ENCODE peak calls at places on chromosomes 16 and 17, in four cellular contexts. K, R, M and D are unnamed samples.

GRCh38 chr16:87806246-87806607 is 40.4 kb upstream of the KLHDC4 start:
- DNase-seq in K (no peak), R (no peak), M (no peak), D (no peak)

GRCh38 chr16:9787717-9788116 is 394.5 kb downstream of the GRIN2A start:
- DNase-seq in K (no peak), R (no peak), M (no peak), D (no peak)

GRCh38 chr16:56226840-56227525 is 35.7 kb downstream of the GNAO1 start:
- DNase-seq in K (no peak), R (no peak), M (no peak), D (no peak)

GRCh38 chr16:23186171-23186570 is 3.6 kb downstream of the SCNN1G start:
- DNase-seq in K (no peak), R (no peak), M (no peak), D (no peak)

GRCh38 chr17:47884905-47885735 is 10.9 kb upstream of the SP2 start:
- DNase-seq in K (no peak), R (no peak), M (peak), D (no peak)

GRCh38 chr17:1029196-1029911 is 32.4 kb downstream of the TIMM22 start:
- DNase-seq in K (no peak), R (no peak), M (no peak), D (peak)

GRCh38 chr17:73155410-73156165 is 9.2 kb upstream of the SSTR2 start:
- DNase-seq in K (no peak), R (no peak), M (no peak), D (no peak)

GRCh38 chr17:52150935-52151334 is 7.6 kb downstream of the CA10 start:
- DNase-seq in K (no peak), R (no peak), M (no peak), D (no peak)

GRCh38 chr17:82457071-82457789 is 1.3 kb upstream of the NARF start:
- DNase-seq in K (no peak), R (no peak), M (no peak), D (peak)